ENCODE peak calls at places on chromosomes 1 and 21, in five cellular contexts. D, Y, I, Z and E are unnamed samples.
A peak's percentile ranks its signal among the peaks of the same experiment; 100 is the strongest.

GRCh38 chr1:14778882-14779594 is 180.6 kb downstream of the KAZN start:
- DNase-seq in Y (no peak), I (no peak), Z (no peak), D (peak; percentile 84), E (peak; percentile 48)

GRCh38 chr1:178344513-178345077 is 152.2 kb downstream of the CLEC20A start:
- DNase-seq in Y (no peak), D (peak; percentile 38), Z (no peak), I (no peak), E (no peak)

GRCh38 chr1:213988639-213989070 is 882 bp downstream of the PROX1 start:
- DNase-seq in Z (no peak), I (no peak), Y (no peak), D (no peak), E (no peak)

GRCh38 chr1:14377386-14377785 is 221.1 kb upstream of the KAZN start:
- DNase-seq in D (no peak), I (no peak), Z (no peak), Y (no peak), E (no peak)

GRCh38 chr1:222554177-222554576 is 6.3 kb upstream of the HHIPL2 start:
- DNase-seq in I (no peak), Z (no peak), Y (no peak), D (no peak), E (no peak)

GRCh38 chr21:30831194-30831765 is 1.7 kb upstream of the KRTAP7-1 start:
- DNase-seq in Y (no peak), D (peak; percentile 59), I (no peak), Z (peak; percentile 2), E (peak; percentile 71)

GRCh38 chr1:153945795-153946621 is 510 bp downstream of the DENND4B start:
- DNase-seq in Y (peak; percentile 91), D (peak; percentile 57), Z (no peak), I (peak; percentile 91), E (peak; percentile 83)

GRCh38 chr1:183330335-183330734 is 87.8 kb downstream of the NMNAT2 start:
- DNase-seq in Y (no peak), I (no peak), Z (no peak), D (no peak), E (no peak)

GRCh38 chr1:187551061-187551460 is 722.3 kb downstream of the PLA2G4A start:
- DNase-seq in D (no peak), I (no peak), Y (no peak), Z (no peak), E (peak; percentile 40)

DNA sequence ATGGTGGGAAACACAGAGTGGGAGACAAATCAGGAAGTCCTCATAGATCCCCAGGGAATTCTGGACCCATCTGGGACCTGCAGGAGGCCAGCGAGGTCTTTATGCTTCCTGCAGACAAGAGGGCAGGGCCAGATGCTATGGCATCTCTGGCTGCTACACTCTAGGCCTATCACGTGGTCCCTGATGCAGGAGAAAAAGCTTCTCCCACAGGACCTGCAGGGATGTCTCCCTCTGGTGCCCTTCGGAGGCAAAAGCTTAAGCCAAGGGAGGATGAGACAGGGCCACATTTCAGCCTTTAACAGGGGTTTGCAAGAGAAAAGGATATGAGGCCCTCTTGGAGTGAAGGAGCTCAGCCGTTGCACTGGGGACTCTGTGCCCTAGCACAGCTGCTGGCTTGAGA is 243.0 kb downstream of the C1orf94 start:
- DNase-seq in Y (no peak), I (no peak), Z (peak; percentile 12), D (peak; percentile 59), E (no peak)
- TF ChIP-seq CTCF in Y (no peak), I (no peak), Z (peak; percentile 49), D (peak; percentile 44), E (no peak)

GRCh38 chr1:155173478-155174333 is at the start of gene TRIM46:
- DNase-seq in Y (no peak), D (peak; percentile 81), I (peak; percentile 55), Z (no peak), E (no peak)
- TF ChIP-seq CTCF in Y (peak; percentile 7), D (no peak), I (peak; percentile 31), Z (no peak), E (no peak)

DNA sequence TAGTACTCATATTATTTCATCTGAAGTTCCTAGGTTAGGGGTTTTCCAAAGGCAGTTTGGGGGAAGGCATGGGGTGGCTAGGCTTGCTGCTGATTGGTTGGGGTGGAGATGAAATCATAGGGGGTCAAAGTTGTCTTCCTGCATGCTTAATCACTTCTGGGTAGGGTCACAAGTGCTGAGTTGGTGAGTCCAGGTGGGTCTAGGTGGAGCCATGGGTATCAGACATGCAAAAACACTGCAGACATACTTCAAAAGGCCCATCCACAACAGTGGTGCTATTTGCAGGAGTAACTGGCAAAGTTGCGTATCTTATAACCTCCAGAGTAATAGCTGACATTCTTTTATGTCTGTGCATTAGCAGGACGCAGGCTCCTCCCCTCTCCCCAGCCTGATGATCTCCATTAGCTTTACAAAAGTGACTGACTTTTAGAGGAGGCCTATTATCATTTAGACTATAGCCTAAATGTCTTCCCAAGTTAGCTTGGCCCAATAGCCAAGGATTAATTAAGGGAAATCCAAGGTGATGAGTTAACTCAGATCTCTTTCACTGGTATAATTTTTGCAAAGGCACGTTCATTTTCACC is 374.4 kb upstream of the PRMT6 start:
- DNase-seq in Z (no peak), I (no peak), Y (no peak), D (no peak), E (no peak)
- TF ChIP-seq CTCF in Z (no peak), I (no peak), Y (no peak), D (no peak), E (no peak)

GRCh38 chr1:20185834-20186782 is at the start of the genes PLA2G2C and UBXN10:
- DNase-seq in D (peak; percentile 67), Y (peak; percentile 59), Z (no peak), I (no peak), E (peak; percentile 90)
- TF ChIP-seq CTCF in D (no peak), Y (no peak), Z (no peak), I (no peak), E (no peak)

GRCh38 chr1:207923121-207923520 is 12.2 kb upstream of the CD34 start:
- DNase-seq in I (no peak), Z (no peak), D (no peak), Y (no peak), E (no peak)
- TF ChIP-seq CTCF in I (no peak), Z (no peak), D (no peak), Y (no peak), E (no peak)

GRCh38 chr1:172320723-172321122 is 99.8 kb upstream of the C1orf105 start:
- DNase-seq in Z (no peak), D (no peak), Y (no peak), I (no peak), E (no peak)
- TF ChIP-seq CTCF in Z (no peak), D (no peak), Y (no peak), I (no peak), E (no peak)

DNA sequence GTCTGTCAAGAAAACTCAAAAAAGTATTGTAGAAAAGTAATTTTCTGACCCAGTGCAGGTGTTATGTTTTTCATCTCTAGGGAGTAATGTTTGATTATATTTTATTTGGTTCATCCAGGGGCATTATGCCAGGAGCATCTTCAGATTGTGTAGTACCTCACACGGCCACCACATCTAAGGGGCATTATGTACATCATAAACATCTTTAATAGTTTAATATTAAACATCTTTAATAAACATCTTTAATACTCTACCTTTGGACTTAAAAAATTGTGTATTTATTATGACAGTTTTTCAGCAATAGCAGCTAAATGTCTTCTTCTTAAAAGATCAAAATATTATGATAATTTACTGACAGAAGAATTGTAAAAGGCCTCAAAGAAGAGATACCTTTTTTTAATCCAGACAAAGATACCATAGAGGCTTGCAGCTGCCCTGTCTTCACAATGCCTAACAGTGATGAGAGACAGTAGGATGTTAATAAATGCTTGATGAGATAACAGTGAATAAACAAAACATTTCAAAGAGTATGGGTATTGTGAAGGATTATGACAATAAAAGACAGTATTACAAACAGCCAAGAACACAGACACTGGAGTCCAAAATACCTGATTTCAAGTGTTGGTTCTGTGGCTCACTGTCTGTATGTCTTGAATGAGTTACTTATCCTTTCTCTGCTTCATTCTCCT is 240.9 kb upstream of the ADGRL2 start:
- DNase-seq in D (no peak), Z (no peak), Y (no peak), I (no peak), E (no peak)
- TF ChIP-seq CTCF in D (no peak), Z (peak; percentile 14), Y (peak; percentile 32), I (peak; percentile 44), E (peak; percentile 46)